ENCODE peak calls at places on chromosome 12, in six cellular contexts. Y is lower lobe of right lung, J is transverse colon, U is Peyer's patch, X is upper lobe of right lung, O is spleen. C is an unnamed sample.
A peak's percentile ranks its signal among the peaks of the same experiment; 100 is the strongest.

GRCh38 chr12:124094733-124095132 is 121.7 kb downstream of the ZNF664 start:
- DNase-seq in O (no peak), X (no peak), Y (no peak), U (no peak), J (no peak), C (no peak)

GRCh38 chr12:111715242-111715641 is 29.4 kb downstream of the ACAD10 start:
- DNase-seq in J (no peak), O (no peak), X (no peak), U (no peak), Y (no peak), C (no peak)

GRCh38 chr12:6855322-6855721 is 3.4 kb downstream of the USP5 start:
- DNase-seq in X (no peak), U (no peak), O (no peak), Y (no peak), J (no peak), C (no peak)

GRCh38 chr12:4025420-4026358 is 152.5 kb upstream of the PARP11 start:
- DNase-seq in U (no peak), Y (no peak), X (no peak), O (no peak), J (no peak), C (no peak)

GRCh38 chr12:80195143-80195726 is 95.9 kb downstream of the OTOGL start:
- DNase-seq in J (no peak), Y (no peak), X (no peak), U (peak; percentile 50), O (no peak), C (no peak)

GRCh38 chr12:54419088-54419887 is at the start of gene ITGA5:
- DNase-seq in Y (peak; percentile 81), J (peak; percentile 73), X (peak; percentile 87), O (peak; percentile 88), U (peak; percentile 76), C (peak; percentile 92)

GRCh38 chr12:91225316-91225715 is 42.7 kb upstream of the DCN start:
- DNase-seq in J (no peak), O (no peak), Y (no peak), X (no peak), U (no peak), C (no peak)

GRCh38 chr12:32139064-32139421 is 32.4 kb downstream of the BICD1 start:
- DNase-seq in X (no peak), U (peak; percentile 79), O (no peak), Y (no peak), J (peak; percentile 46), C (no peak)

GRCh38 chr12:118034429-118035193 is 18.1 kb downstream of the RFC5 start:
- DNase-seq in X (no peak), J (peak; percentile 25), U (no peak), O (no peak), Y (no peak), C (no peak)

GRCh38 chr12:69343885-69344612 is 4.1 kb upstream of the LYZ start:
- DNase-seq in J (no peak), U (no peak), Y (no peak), X (no peak), O (no peak), C (no peak)

GRCh38 chr12:124390442-124391116 is 95.7 kb downstream of the RFLNA start:
- DNase-seq in J (peak; percentile 63), U (peak; percentile 76), X (peak; percentile 86), O (peak; percentile 88), Y (peak; percentile 81), C (peak; percentile 90)

GRCh38 chr12:112645586-112645985 is 146.0 kb upstream of the RPH3A start:
- DNase-seq in Y (no peak), U (no peak), O (no peak), J (no peak), X (no peak), C (no peak)

GRCh38 chr12:114000861-114001260 is 34.7 kb upstream of the RBM19 start:
- DNase-seq in J (no peak), X (peak; percentile 33), U (no peak), Y (no peak), O (no peak), C (no peak)

GRCh38 chr12:97960741-97961608 is 498.4 kb downstream of the RMST start:
- DNase-seq in O (no peak), U (no peak), Y (no peak), J (no peak), X (no peak), C (no peak)

GRCh38 chr12:52175411-52176350 is 16.1 kb downstream of the KRT80 start:
- DNase-seq in J (no peak), X (no peak), Y (no peak), U (no peak), O (no peak), C (no peak)

GRCh38 chr12:113439301-113439597 is 17.1 kb downstream of the SDSL start:
- DNase-seq in J (no peak), U (no peak), Y (no peak), O (no peak), X (no peak), C (no peak)

GRCh38 chr12:49052451-49053208 is 8.0 kb downstream of the KMT2D start:
- DNase-seq in O (peak; percentile 61), J (no peak), X (no peak), U (no peak), Y (peak; percentile 30), C (no peak)

GRCh38 chr12:49232940-49233841 is 31.7 kb upstream of the TUBA1C start:
- DNase-seq in O (peak; percentile 82), U (peak; percentile 49), Y (peak; percentile 51), X (peak; percentile 71), J (peak; percentile 28), C (peak; percentile 71)

GRCh38 chr12:75665216-75665615 is 153.8 kb upstream of the KRR1 start:
- DNase-seq in X (no peak), O (no peak), Y (no peak), U (no peak), J (no peak), C (no peak)

GRCh38 chr12:40262657-40263056 is 37.9 kb downstream of the LRRK2 start:
- DNase-seq in Y (no peak), O (no peak), J (no peak), U (no peak), X (no peak), C (no peak)

GRCh38 chr12:124938606-124939427 is 24.4 kb upstream of the UBC start:
- DNase-seq in Y (no peak), J (peak; percentile 79), X (peak; percentile 79), O (no peak), U (peak; percentile 90), C (peak; percentile 78)

GRCh38 chr12:102423447-102423846 is 56.9 kb downstream of the IGF1 start:
- DNase-seq in O (no peak), X (no peak), Y (no peak), J (no peak), U (no peak), C (no peak)

GRCh38 chr12:62737201-62737600 is 197.7 kb downstream of the PPM1H start:
- DNase-seq in X (no peak), Y (no peak), J (no peak), U (no peak), O (no peak), C (no peak)

GRCh38 chr12:120301962-120302815 is at the start of gene SIRT4:
- DNase-seq in J (peak; percentile 91), Y (peak; percentile 92), U (peak; percentile 97), X (peak; percentile 89), O (peak; percentile 93), C (peak; percentile 93)

GRCh38 chr12:131948166-131948712 is 1.5 kb upstream of the EP400 start:
- DNase-seq in J (no peak), O (no peak), X (no peak), Y (no peak), U (peak; percentile 17), C (peak; percentile 4)

GRCh38 chr12:104604070-104604994 is 147.6 kb downstream of the CHST11 start:
- DNase-seq in X (peak; percentile 83), Y (peak; percentile 83), U (peak; percentile 73), J (peak; percentile 47), O (no peak), C (peak; percentile 89)

GRCh38 chr12:105235747-105236476 is at the start of gene APPL2:
- DNase-seq in Y (peak; percentile 95), J (peak; percentile 92), X (peak; percentile 97), O (peak; percentile 97), U (peak; percentile 94), C (peak; percentile 96)

GRCh38 chr12:113259499-113259953 is 38.3 kb downstream of the TPCN1 start:
- DNase-seq in U (peak; percentile 78), J (peak; percentile 68), X (no peak), Y (peak; percentile 63), O (no peak), C (peak; percentile 83)

DNA sequence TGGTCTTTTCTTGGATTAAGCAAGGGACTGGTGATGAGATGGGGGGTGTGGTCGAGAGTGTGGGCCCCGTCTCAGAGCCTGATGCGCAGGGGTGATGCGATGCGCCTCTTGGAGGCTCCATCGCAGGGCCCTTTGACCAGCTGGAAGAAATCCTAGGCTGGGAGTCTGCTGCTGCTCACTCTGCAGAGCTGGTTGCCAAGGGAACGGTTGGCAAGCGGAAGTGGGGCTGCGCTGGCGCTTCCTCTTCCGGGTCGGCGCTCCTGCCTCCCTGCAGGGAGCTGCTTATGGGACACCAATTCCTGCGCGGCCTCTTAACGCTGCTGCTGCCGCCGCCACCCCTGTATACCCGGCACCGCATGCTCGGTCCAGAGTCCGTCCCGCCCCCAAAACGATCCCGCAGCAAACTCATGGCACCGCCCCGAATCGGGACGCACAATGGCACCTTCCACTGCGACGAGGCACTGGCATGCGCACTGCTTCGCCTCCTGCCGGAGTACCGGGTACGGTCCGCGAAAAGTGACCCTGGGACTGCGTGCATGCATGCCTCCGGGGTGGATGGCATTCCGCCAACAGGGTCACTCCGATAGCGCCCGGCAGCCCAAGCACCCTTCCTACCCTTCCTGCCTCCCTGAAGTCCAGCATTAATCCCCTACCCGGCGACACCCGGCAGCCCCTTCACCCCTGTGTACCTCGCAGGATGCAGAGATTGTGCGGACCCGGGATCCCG is at the start of gene MYG1:
- DNase-seq in J (peak; percentile 90), X (peak; percentile 94), O (peak; percentile 98), U (peak; percentile 95), Y (peak; percentile 94), C (peak; percentile 94)
- H3K36me3 ChIP-seq in J (no peaks in the 10 kb centered on the region), X (peaks cover 35% of the 10 kb centered on the region), O (no peaks in the 10 kb centered on the region), U (no peaks in the 10 kb centered on the region), Y (peaks cover 51% of the 10 kb centered on the region), C (no peaks in the 10 kb centered on the region)

GRCh38 chr12:26285401-26285800 is 90.0 kb downstream of the SSPN start:
- DNase-seq in Y (no peak), O (no peak), X (no peak), U (no peak), J (no peak), C (no peak)
- H3K27ac ChIP-seq in Y (no peak overlapping the region), O (no peak overlapping the region), X (no peak overlapping the region), U (no peak overlapping the region), J (no peak overlapping the region), C (no peak overlapping the region)

GRCh38 chr12:13537623-13538022 is 341.1 kb downstream of the EMP1 start:
- DNase-seq in Y (no peak), X (no peak), O (no peak), J (no peak), U (no peak), C (no peak)
- H3K4me1 ChIP-seq in Y (no peaks in the 10 kb centered on the region), X (no peaks in the 10 kb centered on the region), O (peaks cover 9% of the 10 kb centered on the region), J (no peaks in the 10 kb centered on the region), U (no peaks in the 10 kb centered on the region), C (no peaks in the 10 kb centered on the region)

DNA sequence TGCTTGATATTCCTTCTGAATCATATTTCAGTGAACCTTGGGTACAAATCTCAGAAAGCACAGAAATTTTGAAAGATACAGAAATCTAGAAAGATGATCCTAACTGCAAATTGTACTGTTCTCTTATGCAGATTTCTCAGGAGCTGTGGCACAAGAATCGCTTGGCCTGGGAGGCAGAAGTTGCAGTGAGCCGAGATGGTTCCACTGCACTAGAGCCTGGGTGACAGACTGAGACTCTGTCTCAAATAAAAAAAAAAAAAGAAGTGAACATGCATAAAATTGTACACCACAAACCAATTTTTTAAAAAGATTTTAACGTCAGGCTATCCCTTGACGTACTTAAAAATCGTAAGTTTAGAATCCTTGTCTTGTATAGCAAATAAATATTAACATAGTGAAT is 31.3 kb downstream of the SCAF11 start:
- DNase-seq in O (no peak), Y (no peak), J (no peak), X (no peak), U (no peak), C (no peak)
- H3K36me3 ChIP-seq in O (no peaks in the 10 kb centered on the region), Y (peaks cover 26% of the 10 kb centered on the region), J (peaks cover 24% of the 10 kb centered on the region), X (peaks cover 10% of the 10 kb centered on the region), U (no peaks in the 10 kb centered on the region), C (no peaks in the 10 kb centered on the region)

GRCh38 chr12:55969356-55969755 is 2.7 kb downstream of the CDK2 start:
- DNase-seq in J (no peak), X (no peak), Y (no peak), O (no peak), U (no peak), C (no peak)
- H3K27ac ChIP-seq in J (no peak overlapping the region), X (no peak overlapping the region), Y (no peak overlapping the region), O (no peak overlapping the region), U (no peak overlapping the region), C (no peak overlapping the region)

C was measured in aorta.